ENCODE peak calls at places on chromosomes 3 and 15, in five cellular contexts. F is HL-60, J is GM23338, M is stomach, Q is sigmoid colon. R is an unnamed sample.

GRCh38 chr3:62892951-62893350 is 17.7 kb upstream of the CADPS start:
- DNase-seq in M (no peak), F (no peak), Q (no peak), J (no peak), R (no peak)

GRCh38 chr15:90037961-90038633 is 37.0 kb downstream of the ZNF710 start:
- DNase-seq in F (no peak), J (no peak), M (no peak), Q (peak; percentile 58), R (no peak)

GRCh38 chr15:68062946-68063345 is 8.8 kb downstream of the PIAS1 start:
- DNase-seq in F (no peak), M (no peak), J (peak; percentile 43), Q (no peak), R (no peak)

GRCh38 chr3:14489641-14490040 is 50.5 kb downstream of the GRIP2 start:
- DNase-seq in J (no peak), F (no peak), Q (no peak), M (no peak), R (no peak)

GRCh38 chr15:100900136-100900894 is 18.8 kb upstream of the LRRK1 start:
- DNase-seq in Q (no peak), F (no peak), J (no peak), M (no peak), R (no peak)

GRCh38 chr3:109643590-109643989 is 306.2 kb upstream of the DPPA4 start:
- DNase-seq in Q (no peak), F (no peak), M (no peak), J (no peak), R (no peak)

GRCh38 chr3:107987036-107987557 is 103.7 kb downstream of the CD47 start:
- DNase-seq in M (peak; percentile 84), Q (peak; percentile 94), F (no peak), J (no peak), R (peak; percentile 74)

GRCh38 chr15:90818251-90819210 is 49.9 kb upstream of the FURIN start:
- DNase-seq in J (peak; percentile 65), Q (peak; percentile 74), F (no peak), M (peak; percentile 27), R (no peak)

GRCh38 chr3:156321934-156322333 is 201.6 kb downstream of the KCNAB1 start:
- DNase-seq in F (no peak), Q (no peak), J (no peak), M (no peak), R (no peak)

GRCh38 chr15:44029940-44030568 is 165.0 kb downstream of the FRMD5 start:
- DNase-seq in M (no peak), J (no peak), F (no peak), Q (no peak), R (no peak)

GRCh38 chr3:133676336-133677118 is 14.8 kb upstream of the TOPBP1 start:
- DNase-seq in F (no peak), J (peak; percentile 17), Q (no peak), M (no peak), R (no peak)

GRCh38 chr15:34754674-34755418 is at the start of gene GJD2:
- DNase-seq in F (no peak), J (peak; percentile 85), M (no peak), Q (no peak), R (no peak)

DNA sequence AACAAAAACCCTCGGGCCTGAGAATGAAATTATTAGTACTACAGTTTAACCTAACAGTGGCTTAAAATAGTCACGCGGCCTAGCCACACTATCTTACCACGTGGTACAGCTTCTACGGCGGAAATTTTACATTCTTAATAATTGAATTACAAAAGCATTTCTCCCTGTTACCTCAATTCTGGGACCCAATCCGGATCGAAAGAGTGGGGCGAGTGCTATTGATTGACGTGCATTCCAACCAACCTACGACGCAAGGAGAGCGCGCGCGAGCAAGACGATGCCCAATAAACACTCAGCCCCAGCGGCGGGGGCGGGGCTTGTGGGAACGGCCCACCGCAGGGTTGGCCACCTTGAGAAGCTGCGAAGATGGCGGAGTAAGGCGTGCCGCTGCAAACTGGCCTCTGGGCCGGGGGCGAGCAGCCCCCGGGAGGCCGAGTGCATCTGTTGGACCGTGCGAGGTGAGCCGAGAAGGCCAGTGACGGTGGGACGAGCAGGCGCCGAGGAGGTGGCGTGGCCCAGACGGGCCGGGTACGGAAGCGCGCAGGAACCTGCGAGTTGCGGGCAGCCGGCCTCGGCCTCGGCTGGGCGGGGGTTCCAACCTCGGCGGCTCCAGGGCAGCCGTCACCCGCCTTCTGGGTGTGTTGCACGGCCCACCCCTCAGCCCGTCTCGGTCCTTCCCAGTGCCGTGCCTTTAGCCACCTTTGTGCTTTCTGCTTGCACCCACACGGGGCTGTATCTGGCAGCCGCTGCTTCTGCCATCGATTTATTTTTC is 48.6 kb downstream of the OIP5 start:
- DNase-seq in M (peak; percentile 99), J (peak; percentile 99), F (peak; percentile 100), Q (peak; percentile 99), R (peak; percentile 99)
- TF ChIP-seq POLR2AphosphoS5 in M (peak; percentile 80), J (peak; percentile 93), F (peak; percentile 80), Q (peak; percentile 93), R (peak; percentile 95)

GRCh38 chr3:114452176-114452744 is 158.4 kb downstream of the TIGIT start:
- DNase-seq in M (no peak), Q (no peak), F (no peak), J (no peak), R (no peak)

GRCh38 chr3:114453296-114453888 is 159.6 kb downstream of the TIGIT start:
- DNase-seq in F (no peak), J (no peak), Q (no peak), M (no peak), R (no peak)

GRCh38 chr3:114456742-114457141 is 162.9 kb downstream of the TIGIT start:
- DNase-seq in J (no peak), Q (no peak), M (no peak), F (no peak), R (no peak)

GRCh38 chr3:114455432-114455831 is 161.6 kb downstream of the TIGIT start:
- DNase-seq in F (no peak), Q (no peak), J (no peak), M (no peak), R (no peak)

GRCh38 chr3:114454592-114455251 is 160.9 kb downstream of the TIGIT start:
- DNase-seq in J (peak; percentile 18), M (no peak), F (no peak), Q (no peak), R (no peak)
- TF ChIP-seq CTCF in J (no peak), M (no peak), F (no peak), Q (peak; percentile 5), R (no peak)

DNA sequence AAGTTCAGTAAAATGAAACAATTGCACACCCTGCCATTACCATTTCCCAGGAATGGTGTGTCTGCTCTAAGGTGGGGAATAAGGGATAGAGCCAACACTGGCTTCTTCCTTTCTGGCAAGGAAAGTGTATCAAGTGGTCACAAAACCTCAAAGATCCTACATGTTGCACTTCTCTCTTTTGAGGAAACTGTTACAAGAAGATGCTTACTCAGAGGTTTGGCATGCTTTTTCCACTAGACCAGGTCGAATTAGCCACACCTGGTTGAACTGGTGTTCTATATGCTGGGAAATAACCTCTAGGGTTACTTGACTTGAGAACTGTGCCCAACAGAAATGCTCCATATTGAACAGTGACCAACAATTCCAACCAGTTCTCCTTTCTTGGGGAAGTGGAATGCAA is 102.9 kb downstream of the LRRN1 start:
- DNase-seq in F (no peak), J (no peak), Q (no peak), M (no peak), R (no peak)
- TF ChIP-seq POLR2AphosphoS5 in F (no peak), J (no peak), Q (no peak), M (no peak), R (no peak)

DNA sequence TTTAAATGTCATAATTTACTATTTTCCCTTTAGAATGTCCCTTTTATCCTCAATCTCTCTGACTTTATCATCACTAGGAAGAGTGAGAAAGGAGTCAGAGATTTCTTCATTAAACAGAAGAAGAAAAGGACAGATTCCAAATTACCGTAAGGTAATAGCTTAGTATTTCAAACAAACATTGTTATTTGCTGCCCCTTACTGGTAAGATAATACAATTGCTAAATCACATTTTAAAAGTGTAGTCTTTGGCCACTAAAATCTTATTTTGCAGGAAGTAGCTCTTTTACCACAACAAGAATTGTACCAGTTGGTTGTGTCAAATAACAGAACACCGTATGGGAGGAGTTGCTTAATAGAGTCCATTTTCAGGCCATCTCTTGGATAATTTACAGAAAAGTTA is 53.7 kb downstream of the CGGBP1 start:
- DNase-seq in F (no peak), J (peak; percentile 56), Q (no peak), M (no peak), R (no peak)
- TF ChIP-seq CTCF in F (no peak), J (peak; percentile 57), Q (peak; percentile 6), M (no peak), R (peak; percentile 33)

GRCh38 chr3:106728315-106728821 is 648.9 kb upstream of the CCDC54 start:
- DNase-seq in M (no peak), F (no peak), J (no peak), Q (no peak), R (peak; percentile 72)
- TF ChIP-seq POLR2AphosphoS5 in M (no peak), F (no peak), J (no peak), Q (no peak), R (no peak)

GRCh38 chr3:126891791-126892190 is 91.1 kb upstream of the PLXNA1 start:
- DNase-seq in J (no peak), Q (no peak), F (no peak), M (no peak), R (no peak)

GRCh38 chr3:126889276-126890201 is 93.4 kb upstream of the PLXNA1 start:
- DNase-seq in M (no peak), Q (peak; percentile 18), J (no peak), F (no peak), R (no peak)

GRCh38 chr3:126888186-126888760 is 94.6 kb upstream of the PLXNA1 start:
- DNase-seq in J (no peak), Q (no peak), M (no peak), F (no peak), R (no peak)

GRCh38 chr3:126893651-126894050 is 89.3 kb upstream of the PLXNA1 start:
- DNase-seq in F (no peak), M (no peak), J (no peak), Q (no peak), R (no peak)

GRCh38 chr3:126891141-126891540 is 91.8 kb upstream of the PLXNA1 start:
- DNase-seq in F (no peak), J (no peak), M (no peak), Q (no peak), R (no peak)
- TF ChIP-seq CTCF in F (no peak), J (no peak), M (no peak), Q (no peak), R (no peak)

DNA sequence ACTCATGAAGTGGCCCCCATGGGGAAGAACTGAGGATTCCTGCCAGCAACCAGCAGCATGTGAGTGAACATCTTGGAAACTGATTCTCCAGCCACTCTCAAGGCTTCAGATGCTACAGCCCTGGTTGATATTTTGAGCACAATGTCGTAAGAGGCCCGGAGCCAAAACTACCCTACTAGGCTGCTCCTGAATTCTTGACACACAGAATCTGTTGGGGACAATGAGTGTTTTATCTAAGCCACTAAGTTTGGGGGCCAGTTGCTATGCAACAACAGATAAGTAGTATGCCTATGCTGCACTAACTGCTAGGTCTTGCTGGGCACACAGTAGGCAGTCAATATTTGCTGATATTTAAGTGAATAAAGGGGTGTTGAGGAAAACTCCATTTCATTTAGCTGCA is 89.9 kb upstream of the CHL1 start:
- DNase-seq in Q (no peak), J (no peak), F (no peak), M (no peak), R (no peak)
- TF ChIP-seq POLR2AphosphoS5 in Q (no peak), J (no peak), F (no peak), M (no peak), R (no peak)

DNA sequence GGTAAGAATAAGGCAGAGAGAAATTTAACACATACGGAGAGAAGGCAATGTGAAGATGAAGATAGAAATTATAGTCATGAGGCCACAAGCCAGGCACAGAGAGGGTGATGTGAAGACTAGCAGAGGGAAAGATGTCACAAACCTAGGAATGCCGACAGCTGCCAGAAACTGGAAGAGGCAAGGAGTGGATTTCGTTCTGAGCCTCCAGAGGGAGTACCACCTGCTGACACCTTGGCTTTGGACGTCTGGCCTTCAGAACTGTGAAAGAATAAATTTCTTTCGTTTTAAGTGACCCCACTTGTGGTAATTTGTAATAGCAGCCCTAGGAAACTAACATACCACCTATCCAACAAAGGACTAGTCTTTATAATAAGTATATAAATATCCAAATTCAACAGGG is 5.0 kb upstream of the SGO1 start:
- DNase-seq in Q (no peak), F (no peak), J (peak; percentile 64), M (no peak), R (no peak)
- TF ChIP-seq CTCF in Q (no peak), F (no peak), J (peak; percentile 15), M (no peak), R (peak; percentile 34)

R was measured in Panc1.